ENCODE peak calls at places on chromosomes 16 and 17, in ten cellular contexts. One of them, this sample, is unnamed.
A peak's percentile ranks its signal among the peaks of the same experiment; 100 is the strongest.

GRCh38 chr17:60562421-60562820 is 36.4 kb upstream of the APPBP2 start:
- DNase-seq in CD8-positive, alpha-beta T cell: no peak
- DNase-seq in ELR: no peak
- DNase-seq in substantia nigra: no peak
- DNase-seq in stimulated activated CD4-positive, alpha-beta T cell treated with anti-CD3 and anti-CD28 coated beads, Interleukin-1b, Interleukin-23, amount 100 ng/mL, for 1 hour: no peak
- DNase-seq in stimulated activated CD8-positive, alpha-beta memory T cell treated with anti-CD3 and anti-CD28 coated beads, Interleukin-7, amount 100 ng/mL, for 1 hour: no peak
- DNase-seq in CD8-positive, alpha-beta memory T cell: no peak
- DNase-seq in naive thymus-derived CD4-positive, alpha-beta T cell: no peak
- DNase-seq in T47D: no peak
- DNase-seq in activated CD4-positive, alpha-beta T cell treated with anti-CD3 and anti-CD28 coated beads, Interleukin-2, amount 50 U/mL, for 48 hours: no peak
- DNase-seq in this sample: no peak

GRCh38 chr17:50114401-50114800 is 15.6 kb downstream of the SAMD14 start:
- DNase-seq in CD8-positive, alpha-beta T cell: no peak
- DNase-seq in naive thymus-derived CD4-positive, alpha-beta T cell: no peak
- DNase-seq in CD8-positive, alpha-beta memory T cell: no peak
- DNase-seq in stimulated activated CD8-positive, alpha-beta memory T cell treated with anti-CD3 and anti-CD28 coated beads, Interleukin-7, amount 100 ng/mL, for 1 hour: no peak
- DNase-seq in substantia nigra: no peak
- DNase-seq in T47D: no peak
- DNase-seq in stimulated activated CD4-positive, alpha-beta T cell treated with anti-CD3 and anti-CD28 coated beads, Interleukin-1b, Interleukin-23, amount 100 ng/mL, for 1 hour: no peak
- DNase-seq in ELR: no peak
- DNase-seq in activated CD4-positive, alpha-beta T cell treated with anti-CD3 and anti-CD28 coated beads, Interleukin-2, amount 50 U/mL, for 48 hours: no peak
- DNase-seq in this sample: no peak

GRCh38 chr17:56292628-56293027 is 139.4 kb downstream of the ANKFN1 start:
- DNase-seq in CD8-positive, alpha-beta T cell: no peak
- DNase-seq in naive thymus-derived CD4-positive, alpha-beta T cell: no peak
- DNase-seq in stimulated activated CD8-positive, alpha-beta memory T cell treated with anti-CD3 and anti-CD28 coated beads, Interleukin-7, amount 100 ng/mL, for 1 hour: no peak
- DNase-seq in ELR: peak; percentile 55
- DNase-seq in T47D: no peak
- DNase-seq in substantia nigra: no peak
- DNase-seq in activated CD4-positive, alpha-beta T cell treated with anti-CD3 and anti-CD28 coated beads, Interleukin-2, amount 50 U/mL, for 48 hours: no peak
- DNase-seq in CD8-positive, alpha-beta memory T cell: no peak
- DNase-seq in stimulated activated CD4-positive, alpha-beta T cell treated with anti-CD3 and anti-CD28 coated beads, Interleukin-1b, Interleukin-23, amount 100 ng/mL, for 1 hour: no peak
- DNase-seq in this sample: peak; percentile 56

GRCh38 chr17:1931759-1932579 is 93.2 kb downstream of the RTN4RL1 start:
- DNase-seq in stimulated activated CD4-positive, alpha-beta T cell treated with anti-CD3 and anti-CD28 coated beads, Interleukin-1b, Interleukin-23, amount 100 ng/mL, for 1 hour: no peak
- DNase-seq in CD8-positive, alpha-beta memory T cell: no peak
- DNase-seq in stimulated activated CD8-positive, alpha-beta memory T cell treated with anti-CD3 and anti-CD28 coated beads, Interleukin-7, amount 100 ng/mL, for 1 hour: no peak
- DNase-seq in substantia nigra: peak; percentile 42
- DNase-seq in T47D: no peak
- DNase-seq in activated CD4-positive, alpha-beta T cell treated with anti-CD3 and anti-CD28 coated beads, Interleukin-2, amount 50 U/mL, for 48 hours: no peak
- DNase-seq in ELR: no peak
- DNase-seq in naive thymus-derived CD4-positive, alpha-beta T cell: no peak
- DNase-seq in CD8-positive, alpha-beta T cell: no peak
- DNase-seq in this sample: peak; percentile 8

GRCh38 chr16:3650631-3651265 is 3.7 kb upstream of the DNASE1 start:
- DNase-seq in ELR: no peak
- DNase-seq in stimulated activated CD8-positive, alpha-beta memory T cell treated with anti-CD3 and anti-CD28 coated beads, Interleukin-7, amount 100 ng/mL, for 1 hour: no peak
- DNase-seq in CD8-positive, alpha-beta T cell: no peak
- DNase-seq in activated CD4-positive, alpha-beta T cell treated with anti-CD3 and anti-CD28 coated beads, Interleukin-2, amount 50 U/mL, for 48 hours: no peak
- DNase-seq in stimulated activated CD4-positive, alpha-beta T cell treated with anti-CD3 and anti-CD28 coated beads, Interleukin-1b, Interleukin-23, amount 100 ng/mL, for 1 hour: no peak
- DNase-seq in T47D: no peak
- DNase-seq in CD8-positive, alpha-beta memory T cell: no peak
- DNase-seq in substantia nigra: no peak
- DNase-seq in naive thymus-derived CD4-positive, alpha-beta T cell: no peak
- DNase-seq in this sample: no peak

GRCh38 chr16:88353232-88353631 is 29.5 kb upstream of the ZNF469 start:
- DNase-seq in ELR: no peak
- DNase-seq in naive thymus-derived CD4-positive, alpha-beta T cell: no peak
- DNase-seq in stimulated activated CD8-positive, alpha-beta memory T cell treated with anti-CD3 and anti-CD28 coated beads, Interleukin-7, amount 100 ng/mL, for 1 hour: no peak
- DNase-seq in activated CD4-positive, alpha-beta T cell treated with anti-CD3 and anti-CD28 coated beads, Interleukin-2, amount 50 U/mL, for 48 hours: no peak
- DNase-seq in CD8-positive, alpha-beta T cell: no peak
- DNase-seq in substantia nigra: no peak
- DNase-seq in stimulated activated CD4-positive, alpha-beta T cell treated with anti-CD3 and anti-CD28 coated beads, Interleukin-1b, Interleukin-23, amount 100 ng/mL, for 1 hour: no peak
- DNase-seq in T47D: no peak
- DNase-seq in CD8-positive, alpha-beta memory T cell: no peak
- DNase-seq in this sample: no peak

GRCh38 chr17:4966844-4967538 is 626 bp downstream of the SPAG7 start:
- DNase-seq in CD8-positive, alpha-beta T cell: peak; percentile 94
- DNase-seq in stimulated activated CD4-positive, alpha-beta T cell treated with anti-CD3 and anti-CD28 coated beads, Interleukin-1b, Interleukin-23, amount 100 ng/mL, for 1 hour: peak; percentile 74
- DNase-seq in naive thymus-derived CD4-positive, alpha-beta T cell: peak; percentile 97
- DNase-seq in T47D: peak; percentile 99
- DNase-seq in ELR: peak; percentile 99
- DNase-seq in activated CD4-positive, alpha-beta T cell treated with anti-CD3 and anti-CD28 coated beads, Interleukin-2, amount 50 U/mL, for 48 hours: peak; percentile 96
- DNase-seq in CD8-positive, alpha-beta memory T cell: peak; percentile 93
- DNase-seq in substantia nigra: peak; percentile 99
- DNase-seq in stimulated activated CD8-positive, alpha-beta memory T cell treated with anti-CD3 and anti-CD28 coated beads, Interleukin-7, amount 100 ng/mL, for 1 hour: peak; percentile 83
- DNase-seq in this sample: peak; percentile 100

GRCh38 chr17:48800626-48801217 is 16.3 kb downstream of the TTLL6 start:
- DNase-seq in T47D: no peak
- DNase-seq in CD8-positive, alpha-beta T cell: no peak
- DNase-seq in substantia nigra: no peak
- DNase-seq in ELR: no peak
- DNase-seq in naive thymus-derived CD4-positive, alpha-beta T cell: no peak
- DNase-seq in stimulated activated CD8-positive, alpha-beta memory T cell treated with anti-CD3 and anti-CD28 coated beads, Interleukin-7, amount 100 ng/mL, for 1 hour: no peak
- DNase-seq in activated CD4-positive, alpha-beta T cell treated with anti-CD3 and anti-CD28 coated beads, Interleukin-2, amount 50 U/mL, for 48 hours: no peak
- DNase-seq in stimulated activated CD4-positive, alpha-beta T cell treated with anti-CD3 and anti-CD28 coated beads, Interleukin-1b, Interleukin-23, amount 100 ng/mL, for 1 hour: no peak
- DNase-seq in CD8-positive, alpha-beta memory T cell: no peak
- DNase-seq in this sample: no peak

GRCh38 chr17:80569936-80570335 is 25.3 kb downstream of the RPTOR start:
- DNase-seq in CD8-positive, alpha-beta T cell: no peak
- DNase-seq in substantia nigra: no peak
- DNase-seq in activated CD4-positive, alpha-beta T cell treated with anti-CD3 and anti-CD28 coated beads, Interleukin-2, amount 50 U/mL, for 48 hours: no peak
- DNase-seq in stimulated activated CD8-positive, alpha-beta memory T cell treated with anti-CD3 and anti-CD28 coated beads, Interleukin-7, amount 100 ng/mL, for 1 hour: no peak
- DNase-seq in stimulated activated CD4-positive, alpha-beta T cell treated with anti-CD3 and anti-CD28 coated beads, Interleukin-1b, Interleukin-23, amount 100 ng/mL, for 1 hour: no peak
- DNase-seq in ELR: no peak
- DNase-seq in CD8-positive, alpha-beta memory T cell: no peak
- DNase-seq in T47D: no peak
- DNase-seq in naive thymus-derived CD4-positive, alpha-beta T cell: no peak
- DNase-seq in this sample: no peak

GRCh38 chr17:80414508-80414802 is 512 bp upstream of the ENDOV start:
- DNase-seq in T47D: peak; percentile 30
- DNase-seq in activated CD4-positive, alpha-beta T cell treated with anti-CD3 and anti-CD28 coated beads, Interleukin-2, amount 50 U/mL, for 48 hours: peak; percentile 13
- DNase-seq in naive thymus-derived CD4-positive, alpha-beta T cell: peak; percentile 17
- DNase-seq in ELR: peak; percentile 39
- DNase-seq in stimulated activated CD4-positive, alpha-beta T cell treated with anti-CD3 and anti-CD28 coated beads, Interleukin-1b, Interleukin-23, amount 100 ng/mL, for 1 hour: no peak
- DNase-seq in CD8-positive, alpha-beta T cell: no peak
- DNase-seq in stimulated activated CD8-positive, alpha-beta memory T cell treated with anti-CD3 and anti-CD28 coated beads, Interleukin-7, amount 100 ng/mL, for 1 hour: no peak
- DNase-seq in substantia nigra: no peak
- DNase-seq in CD8-positive, alpha-beta memory T cell: no peak
- DNase-seq in this sample: no peak

GRCh38 chr17:40075216-40076100 is 12.7 kb downstream of the THRA start:
- DNase-seq in CD8-positive, alpha-beta T cell: peak; percentile 70
- DNase-seq in naive thymus-derived CD4-positive, alpha-beta T cell: peak; percentile 59
- DNase-seq in T47D: peak; percentile 90
- DNase-seq in stimulated activated CD8-positive, alpha-beta memory T cell treated with anti-CD3 and anti-CD28 coated beads, Interleukin-7, amount 100 ng/mL, for 1 hour: peak; percentile 49
- DNase-seq in CD8-positive, alpha-beta memory T cell: peak; percentile 55
- DNase-seq in substantia nigra: peak; percentile 86
- DNase-seq in stimulated activated CD4-positive, alpha-beta T cell treated with anti-CD3 and anti-CD28 coated beads, Interleukin-1b, Interleukin-23, amount 100 ng/mL, for 1 hour: peak; percentile 64
- DNase-seq in activated CD4-positive, alpha-beta T cell treated with anti-CD3 and anti-CD28 coated beads, Interleukin-2, amount 50 U/mL, for 48 hours: peak; percentile 79
- DNase-seq in ELR: peak; percentile 70
- DNase-seq in this sample: peak; percentile 30

GRCh38 chr17:1574697-1575471 is 12.3 kb upstream of the PITPNA start:
- DNase-seq in naive thymus-derived CD4-positive, alpha-beta T cell: no peak
- DNase-seq in stimulated activated CD8-positive, alpha-beta memory T cell treated with anti-CD3 and anti-CD28 coated beads, Interleukin-7, amount 100 ng/mL, for 1 hour: no peak
- DNase-seq in activated CD4-positive, alpha-beta T cell treated with anti-CD3 and anti-CD28 coated beads, Interleukin-2, amount 50 U/mL, for 48 hours: no peak
- DNase-seq in T47D: no peak
- DNase-seq in stimulated activated CD4-positive, alpha-beta T cell treated with anti-CD3 and anti-CD28 coated beads, Interleukin-1b, Interleukin-23, amount 100 ng/mL, for 1 hour: no peak
- DNase-seq in substantia nigra: no peak
- DNase-seq in CD8-positive, alpha-beta memory T cell: no peak
- DNase-seq in CD8-positive, alpha-beta T cell: no peak
- DNase-seq in ELR: no peak
- DNase-seq in this sample: no peak

GRCh38 chr16:17519041-17519440 is 48.3 kb upstream of the XYLT1 start:
- DNase-seq in CD8-positive, alpha-beta memory T cell: no peak
- DNase-seq in naive thymus-derived CD4-positive, alpha-beta T cell: no peak
- DNase-seq in CD8-positive, alpha-beta T cell: no peak
- DNase-seq in ELR: peak; percentile 72
- DNase-seq in substantia nigra: no peak
- DNase-seq in activated CD4-positive, alpha-beta T cell treated with anti-CD3 and anti-CD28 coated beads, Interleukin-2, amount 50 U/mL, for 48 hours: no peak
- DNase-seq in stimulated activated CD4-positive, alpha-beta T cell treated with anti-CD3 and anti-CD28 coated beads, Interleukin-1b, Interleukin-23, amount 100 ng/mL, for 1 hour: no peak
- DNase-seq in T47D: no peak
- DNase-seq in stimulated activated CD8-positive, alpha-beta memory T cell treated with anti-CD3 and anti-CD28 coated beads, Interleukin-7, amount 100 ng/mL, for 1 hour: no peak
- DNase-seq in this sample: no peak

GRCh38 chr16:29738514-29738913 is 7.3 kb downstream of the C16orf54 start:
- DNase-seq in naive thymus-derived CD4-positive, alpha-beta T cell: peak; percentile 85
- DNase-seq in stimulated activated CD8-positive, alpha-beta memory T cell treated with anti-CD3 and anti-CD28 coated beads, Interleukin-7, amount 100 ng/mL, for 1 hour: no peak
- DNase-seq in CD8-positive, alpha-beta T cell: peak; percentile 60
- DNase-seq in CD8-positive, alpha-beta memory T cell: peak; percentile 38
- DNase-seq in stimulated activated CD4-positive, alpha-beta T cell treated with anti-CD3 and anti-CD28 coated beads, Interleukin-1b, Interleukin-23, amount 100 ng/mL, for 1 hour: no peak
- DNase-seq in activated CD4-positive, alpha-beta T cell treated with anti-CD3 and anti-CD28 coated beads, Interleukin-2, amount 50 U/mL, for 48 hours: peak; percentile 37
- DNase-seq in substantia nigra: no peak
- DNase-seq in T47D: peak; percentile 54
- DNase-seq in ELR: no peak
- DNase-seq in this sample: no peak

GRCh38 chr17:1554751-1555617 is 7.6 kb downstream of the PITPNA start:
- DNase-seq in activated CD4-positive, alpha-beta T cell treated with anti-CD3 and anti-CD28 coated beads, Interleukin-2, amount 50 U/mL, for 48 hours: no peak
- DNase-seq in naive thymus-derived CD4-positive, alpha-beta T cell: no peak
- DNase-seq in stimulated activated CD8-positive, alpha-beta memory T cell treated with anti-CD3 and anti-CD28 coated beads, Interleukin-7, amount 100 ng/mL, for 1 hour: no peak
- DNase-seq in substantia nigra: no peak
- DNase-seq in ELR: no peak
- DNase-seq in CD8-positive, alpha-beta T cell: no peak
- DNase-seq in stimulated activated CD4-positive, alpha-beta T cell treated with anti-CD3 and anti-CD28 coated beads, Interleukin-1b, Interleukin-23, amount 100 ng/mL, for 1 hour: no peak
- DNase-seq in CD8-positive, alpha-beta memory T cell: no peak
- DNase-seq in T47D: no peak
- DNase-seq in this sample: no peak

GRCh38 chr17:81199482-81199830 is 23.3 kb downstream of the CEP131 start:
- DNase-seq in T47D: no peak
- DNase-seq in CD8-positive, alpha-beta T cell: no peak
- DNase-seq in ELR: no peak
- DNase-seq in substantia nigra: no peak
- DNase-seq in stimulated activated CD4-positive, alpha-beta T cell treated with anti-CD3 and anti-CD28 coated beads, Interleukin-1b, Interleukin-23, amount 100 ng/mL, for 1 hour: no peak
- DNase-seq in stimulated activated CD8-positive, alpha-beta memory T cell treated with anti-CD3 and anti-CD28 coated beads, Interleukin-7, amount 100 ng/mL, for 1 hour: no peak
- DNase-seq in activated CD4-positive, alpha-beta T cell treated with anti-CD3 and anti-CD28 coated beads, Interleukin-2, amount 50 U/mL, for 48 hours: no peak
- DNase-seq in naive thymus-derived CD4-positive, alpha-beta T cell: no peak
- DNase-seq in CD8-positive, alpha-beta memory T cell: no peak
- DNase-seq in this sample: no peak

GRCh38 chr17:70072900-70073299 is 2.1 kb upstream of the KCNJ16 start:
- DNase-seq in CD8-positive, alpha-beta memory T cell: no peak
- DNase-seq in naive thymus-derived CD4-positive, alpha-beta T cell: no peak
- DNase-seq in stimulated activated CD8-positive, alpha-beta memory T cell treated with anti-CD3 and anti-CD28 coated beads, Interleukin-7, amount 100 ng/mL, for 1 hour: no peak
- DNase-seq in CD8-positive, alpha-beta T cell: no peak
- DNase-seq in stimulated activated CD4-positive, alpha-beta T cell treated with anti-CD3 and anti-CD28 coated beads, Interleukin-1b, Interleukin-23, amount 100 ng/mL, for 1 hour: no peak
- DNase-seq in ELR: no peak
- DNase-seq in T47D: no peak
- DNase-seq in activated CD4-positive, alpha-beta T cell treated with anti-CD3 and anti-CD28 coated beads, Interleukin-2, amount 50 U/mL, for 48 hours: no peak
- DNase-seq in substantia nigra: peak; percentile 24
- DNase-seq in this sample: no peak

GRCh38 chr17:55201609-55201932 is 63.2 kb upstream of the HLF start:
- DNase-seq in ELR: no peak
- DNase-seq in CD8-positive, alpha-beta T cell: no peak
- DNase-seq in stimulated activated CD4-positive, alpha-beta T cell treated with anti-CD3 and anti-CD28 coated beads, Interleukin-1b, Interleukin-23, amount 100 ng/mL, for 1 hour: no peak
- DNase-seq in activated CD4-positive, alpha-beta T cell treated with anti-CD3 and anti-CD28 coated beads, Interleukin-2, amount 50 U/mL, for 48 hours: no peak
- DNase-seq in naive thymus-derived CD4-positive, alpha-beta T cell: no peak
- DNase-seq in substantia nigra: no peak
- DNase-seq in stimulated activated CD8-positive, alpha-beta memory T cell treated with anti-CD3 and anti-CD28 coated beads, Interleukin-7, amount 100 ng/mL, for 1 hour: no peak
- DNase-seq in CD8-positive, alpha-beta memory T cell: no peak
- DNase-seq in T47D: peak; percentile 7
- DNase-seq in this sample: no peak

GRCh38 chr16:59719121-59719520 is 985.0 kb upstream of the GOT2 start:
- DNase-seq in T47D: no peak
- DNase-seq in naive thymus-derived CD4-positive, alpha-beta T cell: no peak
- DNase-seq in activated CD4-positive, alpha-beta T cell treated with anti-CD3 and anti-CD28 coated beads, Interleukin-2, amount 50 U/mL, for 48 hours: no peak
- DNase-seq in stimulated activated CD4-positive, alpha-beta T cell treated with anti-CD3 and anti-CD28 coated beads, Interleukin-1b, Interleukin-23, amount 100 ng/mL, for 1 hour: no peak
- DNase-seq in stimulated activated CD8-positive, alpha-beta memory T cell treated with anti-CD3 and anti-CD28 coated beads, Interleukin-7, amount 100 ng/mL, for 1 hour: no peak
- DNase-seq in substantia nigra: no peak
- DNase-seq in CD8-positive, alpha-beta T cell: no peak
- DNase-seq in ELR: peak; percentile 3
- DNase-seq in CD8-positive, alpha-beta memory T cell: no peak
- DNase-seq in this sample: no peak

GRCh38 chr17:31521632-31522283 is 130.3 kb downstream of the RAB11FIP4 start:
- DNase-seq in CD8-positive, alpha-beta T cell: no peak
- DNase-seq in naive thymus-derived CD4-positive, alpha-beta T cell: no peak
- DNase-seq in substantia nigra: no peak
- DNase-seq in activated CD4-positive, alpha-beta T cell treated with anti-CD3 and anti-CD28 coated beads, Interleukin-2, amount 50 U/mL, for 48 hours: no peak
- DNase-seq in T47D: no peak
- DNase-seq in stimulated activated CD8-positive, alpha-beta memory T cell treated with anti-CD3 and anti-CD28 coated beads, Interleukin-7, amount 100 ng/mL, for 1 hour: no peak
- DNase-seq in ELR: no peak
- DNase-seq in CD8-positive, alpha-beta memory T cell: no peak
- DNase-seq in stimulated activated CD4-positive, alpha-beta T cell treated with anti-CD3 and anti-CD28 coated beads, Interleukin-1b, Interleukin-23, amount 100 ng/mL, for 1 hour: no peak
- DNase-seq in this sample: no peak

GRCh38 chr17:38896373-38896954 is 26.6 kb downstream of the LASP1 start:
- DNase-seq in activated CD4-positive, alpha-beta T cell treated with anti-CD3 and anti-CD28 coated beads, Interleukin-2, amount 50 U/mL, for 48 hours: no peak
- DNase-seq in substantia nigra: no peak
- DNase-seq in ELR: no peak
- DNase-seq in CD8-positive, alpha-beta memory T cell: no peak
- DNase-seq in naive thymus-derived CD4-positive, alpha-beta T cell: no peak
- DNase-seq in stimulated activated CD8-positive, alpha-beta memory T cell treated with anti-CD3 and anti-CD28 coated beads, Interleukin-7, amount 100 ng/mL, for 1 hour: no peak
- DNase-seq in T47D: no peak
- DNase-seq in CD8-positive, alpha-beta T cell: no peak
- DNase-seq in stimulated activated CD4-positive, alpha-beta T cell treated with anti-CD3 and anti-CD28 coated beads, Interleukin-1b, Interleukin-23, amount 100 ng/mL, for 1 hour: no peak
- DNase-seq in this sample: no peak

GRCh38 chr17:5100832-5101231 is 10.8 kb downstream of the ZNF232 start:
- DNase-seq in activated CD4-positive, alpha-beta T cell treated with anti-CD3 and anti-CD28 coated beads, Interleukin-2, amount 50 U/mL, for 48 hours: no peak
- DNase-seq in T47D: no peak
- DNase-seq in substantia nigra: no peak
- DNase-seq in ELR: no peak
- DNase-seq in stimulated activated CD4-positive, alpha-beta T cell treated with anti-CD3 and anti-CD28 coated beads, Interleukin-1b, Interleukin-23, amount 100 ng/mL, for 1 hour: no peak
- DNase-seq in CD8-positive, alpha-beta memory T cell: no peak
- DNase-seq in CD8-positive, alpha-beta T cell: no peak
- DNase-seq in naive thymus-derived CD4-positive, alpha-beta T cell: no peak
- DNase-seq in stimulated activated CD8-positive, alpha-beta memory T cell treated with anti-CD3 and anti-CD28 coated beads, Interleukin-7, amount 100 ng/mL, for 1 hour: no peak
- DNase-seq in this sample: no peak

GRCh38 chr17:45162022-45162687 is 480 bp downstream of the HEXIM2 start:
- DNase-seq in stimulated activated CD8-positive, alpha-beta memory T cell treated with anti-CD3 and anti-CD28 coated beads, Interleukin-7, amount 100 ng/mL, for 1 hour: no peak
- DNase-seq in CD8-positive, alpha-beta memory T cell: no peak
- DNase-seq in ELR: no peak
- DNase-seq in CD8-positive, alpha-beta T cell: no peak
- DNase-seq in substantia nigra: peak; percentile 23
- DNase-seq in stimulated activated CD4-positive, alpha-beta T cell treated with anti-CD3 and anti-CD28 coated beads, Interleukin-1b, Interleukin-23, amount 100 ng/mL, for 1 hour: no peak
- DNase-seq in T47D: no peak
- DNase-seq in activated CD4-positive, alpha-beta T cell treated with anti-CD3 and anti-CD28 coated beads, Interleukin-2, amount 50 U/mL, for 48 hours: no peak
- DNase-seq in naive thymus-derived CD4-positive, alpha-beta T cell: no peak
- DNase-seq in this sample: no peak

GRCh38 chr17:61209524-61209923 is 190.1 kb upstream of the TBX2 start:
- DNase-seq in T47D: no peak
- DNase-seq in CD8-positive, alpha-beta memory T cell: no peak
- DNase-seq in naive thymus-derived CD4-positive, alpha-beta T cell: no peak
- DNase-seq in stimulated activated CD4-positive, alpha-beta T cell treated with anti-CD3 and anti-CD28 coated beads, Interleukin-1b, Interleukin-23, amount 100 ng/mL, for 1 hour: no peak
- DNase-seq in activated CD4-positive, alpha-beta T cell treated with anti-CD3 and anti-CD28 coated beads, Interleukin-2, amount 50 U/mL, for 48 hours: no peak
- DNase-seq in stimulated activated CD8-positive, alpha-beta memory T cell treated with anti-CD3 and anti-CD28 coated beads, Interleukin-7, amount 100 ng/mL, for 1 hour: no peak
- DNase-seq in CD8-positive, alpha-beta T cell: no peak
- DNase-seq in substantia nigra: peak; percentile 20
- DNase-seq in ELR: no peak
- DNase-seq in this sample: no peak

GRCh38 chr16:11236855-11237254 is 19.1 kb downstream of the SOCS1 start:
- DNase-seq in naive thymus-derived CD4-positive, alpha-beta T cell: no peak
- DNase-seq in stimulated activated CD4-positive, alpha-beta T cell treated with anti-CD3 and anti-CD28 coated beads, Interleukin-1b, Interleukin-23, amount 100 ng/mL, for 1 hour: no peak
- DNase-seq in CD8-positive, alpha-beta memory T cell: no peak
- DNase-seq in T47D: no peak
- DNase-seq in ELR: no peak
- DNase-seq in CD8-positive, alpha-beta T cell: no peak
- DNase-seq in stimulated activated CD8-positive, alpha-beta memory T cell treated with anti-CD3 and anti-CD28 coated beads, Interleukin-7, amount 100 ng/mL, for 1 hour: no peak
- DNase-seq in activated CD4-positive, alpha-beta T cell treated with anti-CD3 and anti-CD28 coated beads, Interleukin-2, amount 50 U/mL, for 48 hours: no peak
- DNase-seq in substantia nigra: no peak
- DNase-seq in this sample: no peak

GRCh38 chr17:39603304-39604016 is 4.3 kb downstream of the NEUROD2 start:
- DNase-seq in CD8-positive, alpha-beta T cell: no peak
- DNase-seq in naive thymus-derived CD4-positive, alpha-beta T cell: no peak
- DNase-seq in substantia nigra: no peak
- DNase-seq in T47D: no peak
- DNase-seq in stimulated activated CD8-positive, alpha-beta memory T cell treated with anti-CD3 and anti-CD28 coated beads, Interleukin-7, amount 100 ng/mL, for 1 hour: no peak
- DNase-seq in CD8-positive, alpha-beta memory T cell: no peak
- DNase-seq in activated CD4-positive, alpha-beta T cell treated with anti-CD3 and anti-CD28 coated beads, Interleukin-2, amount 50 U/mL, for 48 hours: no peak
- DNase-seq in stimulated activated CD4-positive, alpha-beta T cell treated with anti-CD3 and anti-CD28 coated beads, Interleukin-1b, Interleukin-23, amount 100 ng/mL, for 1 hour: no peak
- DNase-seq in ELR: no peak
- DNase-seq in this sample: peak; percentile 33

GRCh38 chr16:83989300-83989699 is 21.3 kb downstream of the NECAB2 start:
- DNase-seq in stimulated activated CD8-positive, alpha-beta memory T cell treated with anti-CD3 and anti-CD28 coated beads, Interleukin-7, amount 100 ng/mL, for 1 hour: no peak
- DNase-seq in naive thymus-derived CD4-positive, alpha-beta T cell: no peak
- DNase-seq in stimulated activated CD4-positive, alpha-beta T cell treated with anti-CD3 and anti-CD28 coated beads, Interleukin-1b, Interleukin-23, amount 100 ng/mL, for 1 hour: no peak
- DNase-seq in CD8-positive, alpha-beta memory T cell: no peak
- DNase-seq in CD8-positive, alpha-beta T cell: no peak
- DNase-seq in ELR: no peak
- DNase-seq in T47D: no peak
- DNase-seq in activated CD4-positive, alpha-beta T cell treated with anti-CD3 and anti-CD28 coated beads, Interleukin-2, amount 50 U/mL, for 48 hours: no peak
- DNase-seq in substantia nigra: no peak
- DNase-seq in this sample: no peak